ENCODE peak calls at places on chromosomes 3 and 15, in eight cellular contexts. One of them, this sample, is unnamed.

GRCh38 chr3:123568875-123569274 is 16.0 kb downstream of the HACD2 start:
- DNase-seq in fibroblast of lung: no peak
- DNase-seq in BJ: no peak
- DNase-seq in CD4-positive, alpha-beta T cell: no peak
- DNase-seq in mesothelial cell of epicardium: no peak
- DNase-seq in Calu3: no peak
- DNase-seq in left lung: no peak
- DNase-seq in cardiac muscle cell: no peak
- DNase-seq in this sample: no peak

GRCh38 chr15:26889298-26889898 is 22.5 kb downstream of the GABRA5 start:
- DNase-seq in fibroblast of lung: peak; percentile 58
- DNase-seq in BJ: peak; percentile 4
- DNase-seq in CD4-positive, alpha-beta T cell: peak; percentile 10
- DNase-seq in mesothelial cell of epicardium: no peak
- DNase-seq in Calu3: peak; percentile 27
- DNase-seq in left lung: no peak
- DNase-seq in cardiac muscle cell: peak; percentile 75
- DNase-seq in this sample: no peak

GRCh38 chr3:136955813-136956212 is 2.0 kb upstream of the IL20RB start:
- DNase-seq in fibroblast of lung: peak; percentile 94
- DNase-seq in BJ: peak; percentile 85
- DNase-seq in CD4-positive, alpha-beta T cell: no peak
- DNase-seq in mesothelial cell of epicardium: no peak
- DNase-seq in Calu3: peak; percentile 79
- DNase-seq in left lung: no peak
- DNase-seq in cardiac muscle cell: peak; percentile 79
- DNase-seq in this sample: peak; percentile 76

GRCh38 chr3:38545983-38546382 is 49.8 kb downstream of the EXOG start:
- DNase-seq in fibroblast of lung: no peak
- DNase-seq in BJ: no peak
- DNase-seq in CD4-positive, alpha-beta T cell: no peak
- DNase-seq in mesothelial cell of epicardium: no peak
- DNase-seq in Calu3: no peak
- DNase-seq in left lung: no peak
- DNase-seq in cardiac muscle cell: no peak
- DNase-seq in this sample: no peak

GRCh38 chr15:48965972-48966371 is 2.3 kb upstream of the SHC4 start:
- DNase-seq in fibroblast of lung: peak; percentile 52
- DNase-seq in BJ: no peak
- DNase-seq in CD4-positive, alpha-beta T cell: no peak
- DNase-seq in mesothelial cell of epicardium: no peak
- DNase-seq in Calu3: peak; percentile 58
- DNase-seq in left lung: no peak
- DNase-seq in cardiac muscle cell: peak; percentile 79
- DNase-seq in this sample: no peak

GRCh38 chr15:41483115-41483514 is 10.6 kb upstream of the ITPKA start:
- DNase-seq in fibroblast of lung: no peak
- DNase-seq in BJ: no peak
- DNase-seq in CD4-positive, alpha-beta T cell: no peak
- DNase-seq in mesothelial cell of epicardium: no peak
- DNase-seq in Calu3: no peak
- DNase-seq in left lung: no peak
- DNase-seq in cardiac muscle cell: no peak
- DNase-seq in this sample: no peak

GRCh38 chr3:40723078-40723660 is 198.4 kb downstream of the ZNF621 start:
- DNase-seq in fibroblast of lung: no peak
- DNase-seq in BJ: no peak
- DNase-seq in CD4-positive, alpha-beta T cell: no peak
- DNase-seq in mesothelial cell of epicardium: no peak
- DNase-seq in Calu3: no peak
- DNase-seq in left lung: no peak
- DNase-seq in cardiac muscle cell: no peak
- DNase-seq in this sample: no peak

GRCh38 chr15:71634820-71635219 is 175.5 kb upstream of the NR2E3 start:
- DNase-seq in fibroblast of lung: peak; percentile 68
- DNase-seq in BJ: no peak
- DNase-seq in CD4-positive, alpha-beta T cell: no peak
- DNase-seq in mesothelial cell of epicardium: no peak
- DNase-seq in Calu3: no peak
- DNase-seq in left lung: no peak
- DNase-seq in cardiac muscle cell: peak; percentile 17
- DNase-seq in this sample: no peak

GRCh38 chr3:167380004-167380689 is at the start of gene ZBBX:
- DNase-seq in fibroblast of lung: peak; percentile 68
- DNase-seq in BJ: peak; percentile 9
- DNase-seq in CD4-positive, alpha-beta T cell: peak; percentile 78
- DNase-seq in mesothelial cell of epicardium: peak; percentile 71
- DNase-seq in Calu3: peak; percentile 97
- DNase-seq in left lung: peak; percentile 85
- DNase-seq in cardiac muscle cell: peak; percentile 83
- DNase-seq in this sample: peak; percentile 76

GRCh38 chr3:139974809-139975425 is 39.9 kb downstream of the CLSTN2 start:
- DNase-seq in fibroblast of lung: no peak
- DNase-seq in BJ: no peak
- DNase-seq in CD4-positive, alpha-beta T cell: no peak
- DNase-seq in mesothelial cell of epicardium: no peak
- DNase-seq in Calu3: no peak
- DNase-seq in left lung: no peak
- DNase-seq in cardiac muscle cell: no peak
- DNase-seq in this sample: no peak

GRCh38 chr15:57462391-57462790 is 86.1 kb downstream of the CGNL1 start:
- DNase-seq in fibroblast of lung: no peak
- DNase-seq in BJ: no peak
- DNase-seq in CD4-positive, alpha-beta T cell: no peak
- DNase-seq in mesothelial cell of epicardium: no peak
- DNase-seq in Calu3: no peak
- DNase-seq in left lung: no peak
- DNase-seq in cardiac muscle cell: peak; percentile 42
- DNase-seq in this sample: no peak

GRCh38 chr3:175890056-175890455 is 1030.9 kb downstream of the NAALADL2 start:
- DNase-seq in fibroblast of lung: no peak
- DNase-seq in BJ: peak; percentile 19
- DNase-seq in CD4-positive, alpha-beta T cell: no peak
- DNase-seq in mesothelial cell of epicardium: no peak
- DNase-seq in Calu3: no peak
- DNase-seq in left lung: no peak
- DNase-seq in cardiac muscle cell: no peak
- DNase-seq in this sample: no peak

GRCh38 chr3:74510261-74510660 is 104.2 kb downstream of the CNTN3 start:
- DNase-seq in fibroblast of lung: no peak
- DNase-seq in BJ: no peak
- DNase-seq in CD4-positive, alpha-beta T cell: no peak
- DNase-seq in mesothelial cell of epicardium: no peak
- DNase-seq in Calu3: no peak
- DNase-seq in left lung: no peak
- DNase-seq in cardiac muscle cell: no peak
- DNase-seq in this sample: no peak

GRCh38 chr3:100759162-100759561 is 49.9 kb downstream of the TFG start:
- DNase-seq in fibroblast of lung: peak; percentile 25
- DNase-seq in BJ: no peak
- DNase-seq in CD4-positive, alpha-beta T cell: no peak
- DNase-seq in mesothelial cell of epicardium: no peak
- DNase-seq in Calu3: no peak
- DNase-seq in left lung: no peak
- DNase-seq in cardiac muscle cell: peak; percentile 16
- DNase-seq in this sample: no peak

GRCh38 chr3:100760377-100760776 is 51.1 kb downstream of the TFG start:
- DNase-seq in fibroblast of lung: no peak
- DNase-seq in BJ: no peak
- DNase-seq in CD4-positive, alpha-beta T cell: no peak
- DNase-seq in mesothelial cell of epicardium: no peak
- DNase-seq in Calu3: no peak
- DNase-seq in left lung: no peak
- DNase-seq in cardiac muscle cell: peak; percentile 9
- DNase-seq in this sample: no peak

GRCh38 chr3:100753846-100754245 is 44.6 kb downstream of the TFG start:
- DNase-seq in fibroblast of lung: peak; percentile 25
- DNase-seq in BJ: no peak
- DNase-seq in CD4-positive, alpha-beta T cell: no peak
- DNase-seq in mesothelial cell of epicardium: no peak
- DNase-seq in Calu3: no peak
- DNase-seq in left lung: no peak
- DNase-seq in cardiac muscle cell: no peak
- DNase-seq in this sample: no peak

GRCh38 chr3:100754563-100755334 is 45.5 kb downstream of the TFG start:
- DNase-seq in fibroblast of lung: peak; percentile 6
- DNase-seq in BJ: no peak
- DNase-seq in CD4-positive, alpha-beta T cell: no peak
- DNase-seq in mesothelial cell of epicardium: no peak
- DNase-seq in Calu3: no peak
- DNase-seq in left lung: no peak
- DNase-seq in cardiac muscle cell: no peak
- DNase-seq in this sample: no peak

DNA sequence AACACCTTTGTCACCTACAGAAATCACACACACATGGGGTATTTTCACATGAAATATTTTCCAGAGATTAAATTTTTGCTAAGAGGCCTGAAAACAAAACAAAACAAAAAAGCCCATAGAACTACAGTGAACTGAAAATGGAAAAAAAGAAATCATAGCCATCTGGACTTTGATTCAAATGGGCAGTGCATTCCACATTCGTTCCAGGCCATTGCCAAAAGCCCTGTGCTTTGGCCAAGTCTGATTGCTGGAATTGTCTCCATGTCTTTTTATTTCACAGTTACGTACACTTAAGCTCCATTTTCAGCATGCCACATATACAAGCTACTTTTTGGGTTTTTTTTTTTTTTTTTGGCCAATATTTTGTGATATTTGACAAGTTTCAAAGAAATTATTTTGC is 47.1 kb downstream of the TFG start:
- DNase-seq in fibroblast of lung: peak; percentile 62
- DNase-seq in BJ: peak; percentile 16
- DNase-seq in CD4-positive, alpha-beta T cell: no peak
- DNase-seq in mesothelial cell of epicardium: no peak
- DNase-seq in Calu3: no peak
- DNase-seq in left lung: no peak
- DNase-seq in cardiac muscle cell: no peak
- DNase-seq in this sample: no peak
- TF ChIP-seq CTCF in fibroblast of lung: no peak
- TF ChIP-seq CTCF in BJ: no peak
- TF ChIP-seq CTCF in CD4-positive, alpha-beta T cell: no peak
- TF ChIP-seq CTCF in mesothelial cell of epicardium: no peak
- TF ChIP-seq CTCF in Calu3: no peak
- TF ChIP-seq CTCF in left lung: no peak
- TF ChIP-seq CTCF in cardiac muscle cell: no peak
- TF ChIP-seq CTCF in this sample: no peak

GRCh38 chr15:74963213-74963612 is 6.6 kb upstream of the RPP25 start:
- DNase-seq in fibroblast of lung: no peak
- DNase-seq in BJ: no peak
- DNase-seq in CD4-positive, alpha-beta T cell: no peak
- DNase-seq in mesothelial cell of epicardium: no peak
- DNase-seq in Calu3: no peak
- DNase-seq in left lung: no peak
- DNase-seq in cardiac muscle cell: no peak
- DNase-seq in this sample: no peak

GRCh38 chr15:74962671-74963070 is 6.1 kb upstream of the RPP25 start:
- DNase-seq in fibroblast of lung: no peak
- DNase-seq in BJ: no peak
- DNase-seq in CD4-positive, alpha-beta T cell: no peak
- DNase-seq in mesothelial cell of epicardium: no peak
- DNase-seq in Calu3: no peak
- DNase-seq in left lung: no peak
- DNase-seq in cardiac muscle cell: no peak
- DNase-seq in this sample: no peak

GRCh38 chr15:74961616-74962015 is 5.0 kb upstream of the RPP25 start:
- DNase-seq in fibroblast of lung: no peak
- DNase-seq in BJ: no peak
- DNase-seq in CD4-positive, alpha-beta T cell: no peak
- DNase-seq in mesothelial cell of epicardium: no peak
- DNase-seq in Calu3: no peak
- DNase-seq in left lung: no peak
- DNase-seq in cardiac muscle cell: no peak
- DNase-seq in this sample: no peak

GRCh38 chr15:74960995-74961588 is 4.5 kb upstream of the RPP25 start:
- DNase-seq in fibroblast of lung: no peak
- DNase-seq in BJ: no peak
- DNase-seq in CD4-positive, alpha-beta T cell: no peak
- DNase-seq in mesothelial cell of epicardium: no peak
- DNase-seq in Calu3: no peak
- DNase-seq in left lung: no peak
- DNase-seq in cardiac muscle cell: no peak
- DNase-seq in this sample: no peak

GRCh38 chr15:74962219-74962618 is 5.6 kb upstream of the RPP25 start:
- DNase-seq in fibroblast of lung: no peak
- DNase-seq in BJ: no peak
- DNase-seq in CD4-positive, alpha-beta T cell: no peak
- DNase-seq in mesothelial cell of epicardium: no peak
- DNase-seq in Calu3: no peak
- DNase-seq in left lung: no peak
- DNase-seq in cardiac muscle cell: no peak
- DNase-seq in this sample: no peak
- TF ChIP-seq CTCF in fibroblast of lung: no peak
- TF ChIP-seq CTCF in BJ: no peak
- TF ChIP-seq CTCF in CD4-positive, alpha-beta T cell: no peak
- TF ChIP-seq CTCF in mesothelial cell of epicardium: no peak
- TF ChIP-seq CTCF in Calu3: no peak
- TF ChIP-seq CTCF in left lung: no peak
- TF ChIP-seq CTCF in cardiac muscle cell: no peak
- TF ChIP-seq CTCF in this sample: no peak

GRCh38 chr15:59105839-59106238 is 893 bp downstream of the CCNB2 start:
- DNase-seq in fibroblast of lung: no peak
- DNase-seq in BJ: no peak
- DNase-seq in CD4-positive, alpha-beta T cell: no peak
- DNase-seq in mesothelial cell of epicardium: no peak
- DNase-seq in Calu3: no peak
- DNase-seq in left lung: no peak
- DNase-seq in cardiac muscle cell: no peak
- DNase-seq in this sample: no peak
- TF ChIP-seq CTCF in fibroblast of lung: peak; percentile 22
- TF ChIP-seq CTCF in BJ: peak; percentile 16
- TF ChIP-seq CTCF in CD4-positive, alpha-beta T cell: no peak
- TF ChIP-seq CTCF in mesothelial cell of epicardium: no peak
- TF ChIP-seq CTCF in Calu3: no peak
- TF ChIP-seq CTCF in left lung: no peak
- TF ChIP-seq CTCF in cardiac muscle cell: no peak
- TF ChIP-seq CTCF in this sample: peak; percentile 30

GRCh38 chr3:14218355-14218754 is 39.7 kb downstream of the LSM3 start:
- DNase-seq in fibroblast of lung: no peak
- DNase-seq in BJ: no peak
- DNase-seq in CD4-positive, alpha-beta T cell: no peak
- DNase-seq in mesothelial cell of epicardium: no peak
- DNase-seq in Calu3: no peak
- DNase-seq in left lung: no peak
- DNase-seq in cardiac muscle cell: no peak
- DNase-seq in this sample: no peak

GRCh38 chr3:14214764-14215163 is 36.1 kb downstream of the LSM3 start:
- DNase-seq in fibroblast of lung: no peak
- DNase-seq in BJ: no peak
- DNase-seq in CD4-positive, alpha-beta T cell: no peak
- DNase-seq in mesothelial cell of epicardium: no peak
- DNase-seq in Calu3: no peak
- DNase-seq in left lung: no peak
- DNase-seq in cardiac muscle cell: no peak
- DNase-seq in this sample: no peak

GRCh38 chr3:14212032-14212431 is 33.4 kb downstream of the LSM3 start:
- DNase-seq in fibroblast of lung: no peak
- DNase-seq in BJ: no peak
- DNase-seq in CD4-positive, alpha-beta T cell: no peak
- DNase-seq in mesothelial cell of epicardium: no peak
- DNase-seq in Calu3: no peak
- DNase-seq in left lung: no peak
- DNase-seq in cardiac muscle cell: no peak
- DNase-seq in this sample: no peak

GRCh38 chr3:14213066-14213774 is 34.6 kb downstream of the LSM3 start:
- DNase-seq in fibroblast of lung: no peak
- DNase-seq in BJ: no peak
- DNase-seq in CD4-positive, alpha-beta T cell: no peak
- DNase-seq in mesothelial cell of epicardium: no peak
- DNase-seq in Calu3: no peak
- DNase-seq in left lung: no peak
- DNase-seq in cardiac muscle cell: no peak
- DNase-seq in this sample: no peak

GRCh38 chr3:14216257-14217048 is 37.8 kb downstream of the LSM3 start:
- DNase-seq in fibroblast of lung: peak; percentile 86
- DNase-seq in BJ: no peak
- DNase-seq in CD4-positive, alpha-beta T cell: peak; percentile 41
- DNase-seq in mesothelial cell of epicardium: no peak
- DNase-seq in Calu3: peak; percentile 27
- DNase-seq in left lung: no peak
- DNase-seq in cardiac muscle cell: peak; percentile 91
- DNase-seq in this sample: no peak
- TF ChIP-seq CTCF in fibroblast of lung: peak; percentile 52
- TF ChIP-seq CTCF in BJ: no peak
- TF ChIP-seq CTCF in CD4-positive, alpha-beta T cell: no peak
- TF ChIP-seq CTCF in mesothelial cell of epicardium: peak; percentile 15
- TF ChIP-seq CTCF in Calu3: no peak
- TF ChIP-seq CTCF in left lung: no peak
- TF ChIP-seq CTCF in cardiac muscle cell: peak; percentile 68
- TF ChIP-seq CTCF in this sample: peak; percentile 20

This sample was measured in Caco-2.